ENCODE peak calls at places on chromosomes 12 and 14, in nine cellular contexts. F is islet precursor cell; Z is CD4-positive, alpha-beta T cell; L is retinal pigment epithelial cell; K is CD14-positive monocyte; T is T-helper 9 cell; W is frontal cortex; E is ACHN; A is AG08395. J is an unnamed sample.

GRCh38 chr14:21526672-21527319 is 650 bp upstream of the SALL2 start:
- DNase-seq in Z (no peak), W (no peak), F (peak; percentile 60), K (no peak), E (no peak), L (no peak), A (no peak), T (no peak), J (no peak)

GRCh38 chr14:69720912-69721311 is 46.0 kb upstream of the SRSF5 start:
- DNase-seq in E (no peak), K (no peak), T (no peak), A (no peak), W (no peak), F (no peak), Z (no peak), L (no peak), J (no peak)

GRCh38 chr14:101457177-101457935 is 103.9 kb upstream of the DIO3 start:
- DNase-seq in E (no peak), F (peak; percentile 51), T (no peak), K (no peak), L (no peak), A (no peak), Z (no peak), W (no peak), J (no peak)

GRCh38 chr12:121230538-121230907 is 20.6 kb downstream of the P2RX4 start:
- DNase-seq in F (no peak), A (no peak), W (no peak), K (no peak), L (no peak), Z (no peak), E (no peak), T (no peak), J (no peak)

GRCh38 chr14:88937706-88938105 is 113.3 kb downstream of the TTC8 start:
- DNase-seq in F (no peak), E (no peak), L (no peak), W (no peak), K (no peak), T (no peak), Z (no peak), A (no peak), J (no peak)

GRCh38 chr14:80872645-80873044 is 68.9 kb downstream of the CEP128 start:
- DNase-seq in Z (no peak), E (no peak), K (no peak), L (peak; percentile 24), F (no peak), W (no peak), T (no peak), A (no peak), J (no peak)

GRCh38 chr14:75879031-75879430 is 102.8 kb downstream of the TGFB3 start:
- DNase-seq in K (no peak), L (peak; percentile 82), W (no peak), A (peak; percentile 28), E (no peak), F (no peak), T (no peak), Z (no peak), J (no peak)

GRCh38 chr12:60930146-60930545 is 1330.1 kb upstream of the USP15 start:
- DNase-seq in Z (no peak), L (no peak), W (no peak), T (no peak), K (no peak), E (no peak), A (no peak), F (no peak), J (no peak)

GRCh38 chr14:96455588-96455987 is 46.6 kb upstream of the PAPOLA start:
- DNase-seq in F (peak; percentile 78), K (no peak), W (no peak), L (no peak), E (no peak), A (peak; percentile 11), T (no peak), Z (no peak), J (no peak)

GRCh38 chr12:53236443-53237111 is 4.6 kb upstream of the RARG start:
- DNase-seq in K (no peak), A (no peak), L (no peak), T (peak; percentile 62), W (no peak), E (no peak), F (peak; percentile 45), Z (peak; percentile 60), J (no peak)

GRCh38 chr12:3820122-3820521 is 53.1 kb downstream of the PARP11 start:
- DNase-seq in E (peak; percentile 56), T (no peak), K (no peak), Z (no peak), F (no peak), L (no peak), A (peak; percentile 28), W (no peak), J (peak; percentile 5)

GRCh38 chr14:99572173-99572999 is 31.6 kb downstream of the CCDC85C start:
- DNase-seq in A (no peak), L (no peak), K (no peak), Z (no peak), E (no peak), T (no peak), W (no peak), F (no peak), J (no peak)

GRCh38 chr12:32134144-32134888 is 27.7 kb downstream of the BICD1 start:
- DNase-seq in T (no peak), W (no peak), L (no peak), K (no peak), Z (peak; percentile 5), A (peak; percentile 47), F (no peak), E (peak; percentile 65), J (no peak)

GRCh38 chr14:96888593-96888992 is 91.4 kb downstream of the VRK1 start:
- DNase-seq in E (no peak), W (no peak), T (no peak), Z (no peak), F (no peak), K (no peak), A (no peak), L (peak; percentile 13), J (no peak)

GRCh38 chr14:63045612-63046320 is 508 bp upstream of the KCNH5 start:
- DNase-seq in W (peak; percentile 40), Z (no peak), K (no peak), E (no peak), T (no peak), A (peak; percentile 12), L (no peak), F (peak; percentile 91), J (no peak)

GRCh38 chr12:71503579-71504470 is 64.2 kb downstream of the LGR5 start:
- DNase-seq in A (no peak), W (no peak), K (no peak), E (no peak), Z (no peak), L (no peak), F (no peak), T (no peak), J (no peak)

GRCh38 chr12:132181570-132182200 is 37.4 kb downstream of the NOC4L start:
- DNase-seq in W (no peak), F (no peak), Z (no peak), T (no peak), E (no peak), A (no peak), L (no peak), K (no peak), J (no peak)

GRCh38 chr14:65329911-65330310 is 82.6 kb upstream of the FUT8 start:
- DNase-seq in Z (no peak), L (no peak), E (no peak), F (no peak), K (no peak), W (no peak), T (no peak), A (no peak), J (no peak)

GRCh38 chr12:31833541-31833840 is 104.7 kb upstream of the AMN1 start:
- DNase-seq in W (no peak), K (no peak), F (no peak), E (no peak), T (no peak), Z (no peak), L (no peak), A (no peak), J (no peak)

GRCh38 chr14:88550078-88550477 is 4.7 kb downstream of the PTPN21 start:
- DNase-seq in A (no peak), W (no peak), Z (no peak), L (no peak), K (no peak), F (no peak), E (no peak), T (no peak), J (no peak)

GRCh38 chr14:52885230-52885629 is 65.6 kb downstream of the FERMT2 start:
- DNase-seq in L (no peak), W (no peak), T (no peak), E (no peak), F (no peak), Z (no peak), A (peak; percentile 10), K (no peak), J (peak; percentile 30)

GRCh38 chr12:69388371-69388770 is 28.8 kb downstream of the YEATS4 start:
- DNase-seq in T (no peak), F (no peak), Z (no peak), K (no peak), E (peak; percentile 77), W (no peak), A (peak; percentile 43), L (peak; percentile 38), J (no peak)

GRCh38 chr12:14896477-14897184 is 11.0 kb upstream of the MGP start:
- DNase-seq in A (peak; percentile 13), E (no peak), K (no peak), L (no peak), W (no peak), F (no peak), Z (no peak), T (no peak), J (no peak)

GRCh38 chr12:124543591-124544310 is 23.7 kb downstream of the NCOR2 start:
- DNase-seq in F (no peak), L (peak; percentile 84), W (no peak), Z (no peak), K (no peak), T (no peak), A (no peak), E (peak; percentile 96), J (no peak)

GRCh38 chr12:11834104-11834812 is 184.8 kb downstream of the ETV6 start:
- DNase-seq in K (no peak), W (no peak), Z (no peak), F (no peak), E (peak; percentile 45), T (no peak), L (no peak), A (no peak), J (no peak)

GRCh38 chr14:89155491-89155890 is 261.5 kb downstream of the FOXN3 start:
- DNase-seq in W (no peak), L (no peak), K (no peak), F (no peak), T (no peak), Z (no peak), E (no peak), A (no peak), J (no peak)

GRCh38 chr12:49959570-49960473 is 1.9 kb upstream of the AQP5 start:
- DNase-seq in Z (no peak), T (no peak), E (peak; percentile 39), A (no peak), F (no peak), L (peak; percentile 80), W (no peak), K (no peak), J (no peak)

GRCh38 chr14:63295991-63296630 is 22.6 kb downstream of the GPHB5 start:
- DNase-seq in Z (no peak), T (no peak), E (no peak), L (no peak), F (no peak), A (peak; percentile 33), W (no peak), K (no peak), J (no peak)

GRCh38 chr12:100566887-100567637 is 6.4 kb upstream of the GAS2L3 start:
- DNase-seq in K (peak; percentile 75), L (no peak), W (peak; percentile 22), Z (no peak), A (no peak), F (no peak), T (no peak), E (no peak), J (no peak)

GRCh38 chr14:37697489-37698121 is 102.2 kb downstream of the TTC6 start:
- DNase-seq in L (peak; percentile 76), F (no peak), A (peak; percentile 25), W (no peak), Z (no peak), E (peak; percentile 51), T (no peak), K (no peak), J (peak; percentile 23)

GRCh38 chr14:92783813-92784431 is 10.2 kb upstream of the GOLGA5 start:
- DNase-seq in E (peak; percentile 68), L (no peak), F (no peak), K (no peak), T (no peak), A (peak; percentile 59), W (no peak), Z (no peak), J (no peak)